ENCODE peak calls at places on chromosome 12, in four cellular contexts. U is lung, M is NCI-H1694, L is adipocyte. W is an unnamed sample.

GRCh38 chr12:110657747-110658146 is 31.2 kb downstream of the HVCN1 start:
- DNase-seq in U (no peak), M (no peak), L (no peak), W (no peak)

GRCh38 chr12:121861549-121862254 is 3.0 kb upstream of the HPD start:
- DNase-seq in U (no peak), M (no peak), L (peak), W (no peak)

GRCh38 chr12:75606921-75607320 is 95.5 kb upstream of the KRR1 start:
- DNase-seq in U (no peak), M (no peak), L (no peak), W (no peak)

GRCh38 chr12:49098035-49098451 is 3.4 kb upstream of the DHH start:
- DNase-seq in U (peak), M (peak), L (peak), W (no peak)

GRCh38 chr12:132723015-132723763 is 12.5 kb downstream of the PGAM5 start:
- DNase-seq in U (no peak), M (no peak), L (no peak), W (no peak)

GRCh38 chr12:6093764-6094163 is 30.7 kb downstream of the VWF start:
- DNase-seq in U (no peak), M (no peak), L (no peak), W (no peak)

GRCh38 chr12:53585726-53586125 is 40.5 kb downstream of the ATF7 start:
- DNase-seq in U (no peak), M (no peak), L (no peak), W (no peak)

GRCh38 chr12:114528766-114529165 is 122.8 kb upstream of the TBX5 start:
- DNase-seq in U (no peak), M (no peak), L (no peak), W (no peak)

GRCh38 chr12:31874961-31875608 is 84.1 kb upstream of the RESF1 start:
- DNase-seq in U (no peak), M (no peak), L (peak), W (peak)

GRCh38 chr12:128671528-128672042 is 152.2 kb downstream of the SLC15A4 start:
- DNase-seq in U (no peak), M (no peak), L (no peak), W (no peak)

GRCh38 chr12:104482113-104482512 is 25.4 kb downstream of the CHST11 start:
- DNase-seq in U (no peak), M (no peak), L (no peak), W (no peak)

GRCh38 chr12:80648866-80649265 is 58.6 kb upstream of the MYF6 start:
- DNase-seq in U (no peak), M (no peak), L (peak), W (no peak)

GRCh38 chr12:570237-570925 is 92.9 kb downstream of the NINJ2 start:
- DNase-seq in U (peak), M (no peak), L (peak), W (peak)

GRCh38 chr12:125983784-125984510 is 918.7 kb downstream of the AACS start:
- DNase-seq in U (no peak), M (no peak), L (no peak), W (no peak)

GRCh38 chr12:85951823-85952222 is 77.7 kb downstream of the NTS start:
- DNase-seq in U (no peak), M (no peak), L (peak), W (no peak)

GRCh38 chr12:57615637-57616036 is 4.4 kb downstream of the ARHGEF25 start:
- DNase-seq in U (no peak), M (no peak), L (no peak), W (no peak)

GRCh38 chr12:120242971-120243699 is 22.4 kb downstream of the PXN start:
- DNase-seq in U (no peak), M (no peak), L (no peak), W (no peak)

GRCh38 chr12:105025890-105026289 is 39.8 kb downstream of the NOPCHAP1 start:
- DNase-seq in U (peak), M (peak), L (peak), W (peak)

GRCh38 chr12:104966677-104967076 is 8.6 kb upstream of the SLC41A2 start:
- DNase-seq in U (no peak), M (no peak), L (no peak), W (no peak)

GRCh38 chr12:89709994-89710872 is 1.6 kb upstream of the ATP2B1 start:
- DNase-seq in U (peak), M (peak), L (peak), W (peak)

GRCh38 chr12:104490850-104491249 is 34.1 kb downstream of the CHST11 start:
- DNase-seq in U (no peak), M (no peak), L (no peak), W (no peak)

GRCh38 chr12:22121224-22121623 is 75.2 kb downstream of the CMAS start:
- DNase-seq in U (no peak), M (no peak), L (no peak), W (no peak)

GRCh38 chr12:104138747-104139186 is 757 bp upstream of the NFYB start:
- DNase-seq in U (peak), M (no peak), L (peak), W (no peak)

GRCh38 chr12:34393821-34394150 is 371.5 kb downstream of the ALG10 start:
- DNase-seq in U (no peak), M (no peak), L (no peak), W (no peak)

GRCh38 chr12:32273063-32273521 is 126.3 kb upstream of the FGD4 start:
- DNase-seq in U (no peak), M (no peak), L (peak), W (no peak)

GRCh38 chr12:29316772-29317171 is 64.2 kb downstream of the ERGIC2 start:
- DNase-seq in U (no peak), M (no peak), L (peak), W (no peak)

GRCh38 chr12:29145372-29146170 is 3.5 kb upstream of the FAR2 start:
- DNase-seq in U (no peak), M (no peak), L (no peak), W (no peak)

GRCh38 chr12:53102883-53103807 is at the start of gene SOAT2:
- DNase-seq in U (no peak), M (no peak), L (no peak), W (no peak)

GRCh38 chr12:19951664-19952063 is 416.7 kb upstream of the PDE3A start:
- DNase-seq in U (no peak), M (no peak), L (no peak), W (no peak)

GRCh38 chr12:76029982-76030377 is 1.6 kb downstream of the PHLDA1 start:
- DNase-seq in U (no peak), M (no peak), L (peak), W (no peak)

GRCh38 chr12:16531623-16532022 is 74.3 kb downstream of the LMO3 start:
- DNase-seq in U (no peak), M (peak), L (no peak), W (no peak)

GRCh38 chr12:19893514-19893913 is 454.2 kb downstream of the AEBP2 start:
- DNase-seq in U (no peak), M (no peak), L (peak), W (no peak)

W was measured in ureter.